ENCODE peak calls at places on chromosome 9, in nine cellular contexts. Q is MV-4-11; C is cardiac fibroblast; M is anterior cingulate cortex; R is fibroblast of the aortic adventitia; V is stimulated activated CD4-positive, alpha-beta T cell treated with anti-CD3 and anti-CD28 coated beads, Interleukin-1b, Interleukin-23, amount 100 ng/mL, for 1 hour; H is neural crest cell; W is foreskin keratinocyte; Z is NCI-H187. D is an unnamed sample.

GRCh38 chr9:127942152-127943010 is 4.7 kb upstream of the DPM2 start:
- DNase-seq in Q (peak), C (peak), M (peak), R (peak), V (no peak), H (peak), W (no peak), Z (no peak), D (peak)

GRCh38 chr9:123438321-123438720 is 82.3 kb downstream of the CRB2 start:
- DNase-seq in Q (peak), C (no peak), M (no peak), R (no peak), V (no peak), H (peak), W (no peak), Z (no peak), D (no peak)

GRCh38 chr9:116154334-116154975 is 864 bp downstream of the PAPPA start:
- DNase-seq in Q (no peak), C (no peak), M (no peak), R (no peak), V (no peak), H (peak), W (no peak), Z (no peak), D (no peak)

GRCh38 chr9:98007251-98007928 is 24.2 kb downstream of the ANP32B start:
- DNase-seq in Q (peak), C (peak), M (no peak), R (no peak), V (no peak), H (no peak), W (no peak), Z (no peak), D (no peak)

GRCh38 chr9:126513159-126514036 is 100.3 kb upstream of the LMX1B start:
- DNase-seq in Q (no peak), C (no peak), M (no peak), R (no peak), V (no peak), H (no peak), W (peak), Z (no peak), D (no peak)

GRCh38 chr9:120876842-120877240 is at the start of gene PHF19:
- DNase-seq in Q (peak), C (peak), M (peak), R (no peak), V (no peak), H (no peak), W (no peak), Z (no peak), D (peak)

GRCh38 chr9:137034039-137034708 is 2.3 kb upstream of the FUT7 start:
- DNase-seq in Q (peak), C (no peak), M (no peak), R (no peak), V (no peak), H (no peak), W (no peak), Z (no peak), D (no peak)

GRCh38 chr9:137431416-137431931 is 8.3 kb downstream of the NOXA1 start:
- DNase-seq in Q (no peak), C (no peak), M (no peak), R (no peak), V (no peak), H (no peak), W (no peak), Z (no peak), D (no peak)

GRCh38 chr9:122056484-122056883 is 36.6 kb downstream of the TTLL11 start:
- DNase-seq in Q (no peak), C (peak), M (no peak), R (peak), V (no peak), H (peak), W (peak), Z (no peak), D (peak)

GRCh38 chr9:134223601-134224122 is 59.3 kb upstream of the RNU6ATAC start:
- DNase-seq in Q (no peak), C (no peak), M (no peak), R (no peak), V (no peak), H (no peak), W (no peak), Z (no peak), D (no peak)

GRCh38 chr9:80175286-80175906 is 603.6 kb downstream of the TLE4 start:
- DNase-seq in Q (peak), C (peak), M (no peak), R (peak), V (no peak), H (peak), W (no peak), Z (no peak), D (peak)

GRCh38 chr9:91158946-91159345 is 202.8 kb downstream of the AUH start:
- DNase-seq in Q (no peak), C (no peak), M (no peak), R (no peak), V (no peak), H (no peak), W (no peak), Z (no peak), D (no peak)